ENCODE peak calls at places on chromosomes 3 and 15, in six cellular contexts. T is neural progenitor cell, I is hepatocyte, H is GM23338, C is MM.1S, V is SK-N-SH. S is an unnamed sample.

GRCh38 chr15:67093146-67093874 is 27.9 kb downstream of the SMAD3 start:
- DNase-seq in T (no peak), I (no peak), H (no peak), C (no peak), V (no peak), S (peak)

GRCh38 chr3:95627293-95627692 is 1187.1 kb upstream of the EPHA6 start:
- DNase-seq in T (peak), I (no peak), H (peak), C (no peak), V (no peak), S (no peak)

GRCh38 chr15:83554558-83554957 is 99.4 kb upstream of the ADAMTSL3 start:
- DNase-seq in T (no peak), I (no peak), H (no peak), C (no peak), V (no peak), S (no peak)

GRCh38 chr15:83288381-83288801 is 3.9 kb upstream of the BNC1 start:
- DNase-seq in T (no peak), I (no peak), H (peak), C (peak), V (no peak), S (no peak)

GRCh38 chr3:112773864-112774263 is 72.8 kb downstream of the CD200R1L start:
- DNase-seq in T (no peak), I (no peak), H (no peak), C (peak), V (no peak), S (peak)

GRCh38 chr15:93179072-93179471 is 90.1 kb upstream of the RGMA start:
- DNase-seq in T (no peak), I (peak), H (no peak), C (peak), V (peak), S (peak)

GRCh38 chr3:126538316-126538715 is 14.4 kb downstream of the CHST13 start:
- DNase-seq in T (no peak), I (no peak), H (no peak), C (no peak), V (no peak), S (no peak)

GRCh38 chr3:193816656-193817311 is 223.8 kb downstream of the OPA1 start:
- DNase-seq in T (peak), I (peak), H (peak), C (no peak), V (peak), S (no peak)

GRCh38 chr15:96560246-96560895 is 229.9 kb downstream of the NR2F2 start:
- DNase-seq in T (no peak), I (no peak), H (no peak), C (no peak), V (peak), S (no peak)

GRCh38 chr15:92365079-92365478 is 28.6 kb upstream of the ST8SIA2 start:
- DNase-seq in T (no peak), I (peak), H (no peak), C (no peak), V (no peak), S (no peak)

GRCh38 chr3:36596411-36596810 is 167.9 kb downstream of the DCLK3 start:
- DNase-seq in T (no peak), I (no peak), H (no peak), C (no peak), V (no peak), S (no peak)

GRCh38 chr15:71273731-71274447 is 158.6 kb downstream of the THSD4 start:
- DNase-seq in T (no peak), I (peak), H (no peak), C (no peak), V (no peak), S (no peak)

GRCh38 chr3:139577899-139578298 is 38.4 kb upstream of the RBP1 start:
- DNase-seq in T (no peak), I (no peak), H (peak), C (no peak), V (peak), S (no peak)

GRCh38 chr3:126542340-126543241 is 16.1 kb downstream of the C3orf22 start:
- DNase-seq in T (no peak), I (no peak), H (no peak), C (no peak), V (peak), S (no peak)

GRCh38 chr3:192901435-192901834 is 16.2 kb downstream of the MB21D2 start:
- DNase-seq in T (no peak), I (no peak), H (no peak), C (no peak), V (no peak), S (no peak)

GRCh38 chr15:76979996-76980520 is 14.9 kb upstream of the PSTPIP1 start:
- DNase-seq in T (no peak), I (no peak), H (no peak), C (no peak), V (no peak), S (no peak)

GRCh38 chr3:163523375-163523774 is 1554.9 kb downstream of the SI start:
- DNase-seq in T (no peak), I (no peak), H (no peak), C (no peak), V (no peak), S (no peak)

GRCh38 chr3:188046561-188047213 is 107.3 kb upstream of the LPP start:
- DNase-seq in T (no peak), I (no peak), H (no peak), C (no peak), V (no peak), S (no peak)

GRCh38 chr3:20648294-20648693 is 462.3 kb upstream of the SGO1 start:
- DNase-seq in T (no peak), I (no peak), H (no peak), C (no peak), V (peak), S (no peak)

GRCh38 chr15:41917767-41918430 is 24.0 kb upstream of the SPTBN5 start:
- DNase-seq in T (no peak), I (peak), H (no peak), C (no peak), V (no peak), S (no peak)

GRCh38 chr15:96767703-96768434 is 437.4 kb downstream of the NR2F2 start:
- DNase-seq in T (no peak), I (no peak), H (no peak), C (no peak), V (no peak), S (no peak)

GRCh38 chr3:116440196-116440595 is 5.1 kb downstream of the LSAMP start:
- DNase-seq in T (peak), I (no peak), H (no peak), C (no peak), V (no peak), S (no peak)

GRCh38 chr15:65275728-65276126 is 11.0 kb downstream of the PARP16 start:
- DNase-seq in T (no peak), I (peak), H (no peak), C (no peak), V (no peak), S (no peak)

GRCh38 chr3:134430950-134431445 is 54.8 kb downstream of the ANAPC13 start:
- DNase-seq in T (no peak), I (no peak), H (no peak), C (peak), V (no peak), S (peak)

GRCh38 chr3:87413821-87414220 is 137.4 kb upstream of the POU1F1 start:
- DNase-seq in T (no peak), I (no peak), H (no peak), C (no peak), V (no peak), S (no peak)

GRCh38 chr3:16461463-16462245 is 51.8 kb downstream of the RFTN1 start:
- DNase-seq in T (no peak), I (no peak), H (no peak), C (no peak), V (peak), S (no peak)

GRCh38 chr15:35376701-35377100 is 169.3 kb downstream of the DPH6 start:
- DNase-seq in T (no peak), I (no peak), H (no peak), C (no peak), V (no peak), S (no peak)

GRCh38 chr3:124809039-124809438 is 78.1 kb downstream of the ITGB5 start:
- DNase-seq in T (no peak), I (no peak), H (no peak), C (no peak), V (no peak), S (no peak)

GRCh38 chr3:169604568-169604967 is 58.9 kb downstream of the MECOM start:
- DNase-seq in T (peak), I (no peak), H (peak), C (no peak), V (no peak), S (peak)

GRCh38 chr3:182618085-182618732 is 175.1 kb upstream of the ATP11B start:
- DNase-seq in T (peak), I (peak), H (peak), C (peak), V (no peak), S (peak)

GRCh38 chr3:52763466-52763865 is 7.3 kb downstream of the NEK4 start:
- DNase-seq in T (no peak), I (no peak), H (no peak), C (no peak), V (no peak), S (no peak)

GRCh38 chr3:14363976-14364375 is 38.4 kb upstream of the SLC6A6 start:
- DNase-seq in T (no peak), I (no peak), H (no peak), C (no peak), V (no peak), S (no peak)

GRCh38 chr3:4687167-4687566 is 194.0 kb downstream of the ITPR1 start:
- DNase-seq in T (peak), I (peak), H (no peak), C (no peak), V (no peak), S (no peak)

GRCh38 chr15:44034933-44035624 is 160.0 kb downstream of the FRMD5 start:
- DNase-seq in T (no peak), I (no peak), H (no peak), C (peak), V (no peak), S (no peak)

GRCh38 chr3:107431048-107431297 is 53.7 kb downstream of the CCDC54 start:
- DNase-seq in T (no peak), I (no peak), H (peak), C (no peak), V (no peak), S (no peak)

GRCh38 chr15:51708013-51708412 is 26.7 kb downstream of the SCG3 start:
- DNase-seq in T (no peak), I (peak), H (no peak), C (no peak), V (no peak), S (no peak)

GRCh38 chr15:26910715-26911114 is 43.9 kb downstream of the GABRA5 start:
- DNase-seq in T (no peak), I (no peak), H (no peak), C (no peak), V (no peak), S (no peak)

GRCh38 chr3:111616417-111617105 is 21.4 kb upstream of the ZBED2 start:
- DNase-seq in T (no peak), I (peak), H (no peak), C (no peak), V (no peak), S (peak)
- TF ChIP-seq EZH2phosphoT487 in T (no peak), I (no peak), H (no peak), C (no peak), V (no peak), S (no peak)

GRCh38 chr3:114179575-114179974 is 723 bp upstream of the DRD3 start:
- DNase-seq in T (peak), I (no peak), H (peak), C (no peak), V (peak), S (peak)
- TF ChIP-seq CTCF in T (peak), I (peak), H (peak), C (peak), V (peak), S (peak)

GRCh38 chr3:12809435-12809834 is 13.0 kb downstream of the CAND2 start:
- DNase-seq in T (no peak), I (no peak), H (no peak), C (no peak), V (no peak), S (no peak)
- H2AFZ ChIP-seq in T (no peak), I (peak), H (peak), C (no peak), V (peak), S (no peak)

DNA sequence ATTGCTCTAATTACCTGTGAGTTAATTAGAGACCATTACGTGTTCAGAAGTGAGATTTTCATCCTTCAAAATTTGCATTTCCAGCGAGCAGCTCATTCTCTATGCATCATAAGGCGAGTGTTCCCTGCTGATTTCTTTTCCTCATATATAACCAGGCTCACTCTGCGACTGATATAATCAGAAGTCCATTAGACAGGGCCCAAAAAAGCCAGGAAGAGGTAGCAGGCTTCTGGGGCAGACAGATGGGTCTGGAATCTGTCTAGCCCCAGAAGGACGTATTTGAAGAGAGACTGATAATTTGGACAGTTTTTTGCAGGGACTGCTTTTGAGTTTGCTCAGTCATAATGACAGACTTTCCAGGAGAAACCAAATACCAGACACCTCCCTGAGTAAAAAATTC is 158.6 kb downstream of the MTHFS start:
- DNase-seq in T (no peak), I (no peak), H (no peak), C (no peak), V (peak), S (no peak)
- TF ChIP-seq EZH2phosphoT487 in T (no peak), I (no peak), H (no peak), C (no peak), V (no peak), S (no peak)

DNA sequence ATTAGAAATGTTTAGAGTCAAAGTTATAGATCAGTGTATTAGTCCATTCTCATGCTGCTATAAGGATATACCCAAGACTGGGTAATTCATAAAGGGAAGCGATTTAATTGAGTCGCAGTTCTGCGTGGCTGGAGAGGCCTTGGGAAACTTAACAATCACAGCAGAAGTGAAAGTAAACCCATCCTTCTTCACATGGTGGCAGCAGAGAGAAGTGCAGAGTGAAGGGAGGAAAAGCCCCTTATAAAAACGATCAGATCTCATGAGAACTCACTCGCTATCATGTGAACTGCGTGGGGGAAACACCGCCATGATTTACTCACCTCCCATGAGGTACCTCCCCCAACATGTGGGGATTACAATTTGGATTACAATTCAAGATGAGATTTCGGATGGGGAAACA is 871.5 kb downstream of the DIPK2A start:
- DNase-seq in T (no peak), I (no peak), H (peak), C (no peak), V (no peak), S (no peak)
- TF ChIP-seq CTCF in T (peak), I (peak), H (peak), C (peak), V (peak), S (no peak)

S was measured in OCI-LY7.